ENCODE peak calls at places on chromosomes 1 and 21, in four cellular contexts. M is kidney, G is GM23248, Q is ascending aorta. R is an unnamed sample.

GRCh38 chr1:29524285-29525065 is 288.2 kb downstream of the PTPRU start:
- DNase-seq in M (no peak), G (no peak), Q (no peak), R (peak)

GRCh38 chr1:156559797-156560112 is 12.6 kb downstream of the IQGAP3 start:
- DNase-seq in M (no peak), G (no peak), Q (no peak), R (no peak)

GRCh38 chr1:2234762-2235113 is 6.6 kb downstream of the SKI start:
- DNase-seq in M (peak), G (no peak), Q (no peak), R (peak)

GRCh38 chr1:109528296-109528695 is 11.4 kb upstream of the GPR61 start:
- DNase-seq in M (no peak), G (no peak), Q (no peak), R (no peak)

GRCh38 chr1:149888160-149888998 is 11.0 kb upstream of the BOLA1 start:
- DNase-seq in M (peak), G (peak), Q (peak), R (peak)

GRCh38 chr21:30990514-30991304 is 47.6 kb downstream of the KRTAP19-8 start:
- DNase-seq in M (no peak), G (no peak), Q (no peak), R (no peak)

GRCh38 chr1:64378826-64379225 is 91.1 kb upstream of the CACHD1 start:
- DNase-seq in M (no peak), G (no peak), Q (no peak), R (no peak)

GRCh38 chr1:54570161-54570560 is 22.1 kb downstream of the ACOT11 start:
- DNase-seq in M (peak), G (no peak), Q (no peak), R (no peak)

GRCh38 chr1:218377143-218377660 is 32.1 kb downstream of the TGFB2 start:
- DNase-seq in M (no peak), G (peak), Q (no peak), R (no peak)

GRCh38 chr1:165039996-165040395 is 316.5 kb downstream of the LMX1A start:
- DNase-seq in M (no peak), G (no peak), Q (no peak), R (no peak)

DNA sequence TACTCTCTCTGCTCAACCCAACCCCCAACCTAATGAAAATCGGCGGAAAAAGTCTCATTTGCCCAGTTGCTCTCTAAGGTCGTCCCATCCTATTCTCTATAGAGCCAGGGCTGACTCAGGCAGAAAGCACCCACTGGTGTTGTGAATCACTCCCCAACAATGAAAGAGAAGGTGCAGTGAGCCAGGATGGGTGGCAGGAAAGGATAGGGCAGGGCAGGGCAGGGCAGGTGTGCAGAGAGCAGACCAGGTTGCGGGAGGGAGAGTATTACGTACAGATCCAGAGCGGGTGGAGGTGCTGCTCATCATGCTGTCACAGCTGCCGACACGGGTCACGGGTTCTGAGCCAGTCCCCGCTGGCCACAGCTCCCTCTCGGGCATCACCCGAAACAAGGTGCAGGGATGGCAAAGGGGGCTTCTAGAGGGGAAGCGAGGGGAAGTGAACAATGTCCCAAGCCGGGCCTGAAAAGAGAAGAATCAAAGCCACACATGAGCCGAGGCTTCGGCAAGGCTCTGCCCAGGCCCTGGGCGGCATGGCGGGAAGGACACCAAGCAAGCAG is 5.3 kb downstream of the C1orf116 start:
- DNase-seq in M (peak), G (peak), Q (no peak), R (peak)
- H3K4me3 ChIP-seq in M (peak), G (no peak), Q (no peak), R (no peak)

DNA sequence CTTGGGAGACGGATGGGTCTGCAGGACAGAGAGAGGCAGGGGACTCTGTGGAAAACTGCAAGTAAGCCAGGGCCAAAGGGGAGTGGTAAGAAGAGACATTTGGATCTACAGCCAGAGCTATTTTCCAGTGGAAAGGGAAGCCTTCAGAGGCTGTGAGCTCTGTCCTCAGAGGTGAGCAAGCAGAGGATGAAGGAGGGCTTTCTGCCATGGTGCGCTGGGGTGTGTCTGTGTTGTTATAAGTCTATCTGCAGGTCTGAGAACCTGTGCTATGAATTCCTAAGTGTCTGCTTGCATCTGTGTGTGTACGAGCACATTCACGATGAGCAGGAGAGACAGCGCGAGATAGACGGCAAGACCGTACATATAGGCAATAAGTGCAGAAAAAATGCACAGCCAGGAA is 26.9 kb downstream of the DMBX1 start:
- DNase-seq in M (no peak), G (no peak), Q (no peak), R (no peak)
- H3K4me3 ChIP-seq in M (no peak), G (no peak), Q (no peak), R (no peak)

DNA sequence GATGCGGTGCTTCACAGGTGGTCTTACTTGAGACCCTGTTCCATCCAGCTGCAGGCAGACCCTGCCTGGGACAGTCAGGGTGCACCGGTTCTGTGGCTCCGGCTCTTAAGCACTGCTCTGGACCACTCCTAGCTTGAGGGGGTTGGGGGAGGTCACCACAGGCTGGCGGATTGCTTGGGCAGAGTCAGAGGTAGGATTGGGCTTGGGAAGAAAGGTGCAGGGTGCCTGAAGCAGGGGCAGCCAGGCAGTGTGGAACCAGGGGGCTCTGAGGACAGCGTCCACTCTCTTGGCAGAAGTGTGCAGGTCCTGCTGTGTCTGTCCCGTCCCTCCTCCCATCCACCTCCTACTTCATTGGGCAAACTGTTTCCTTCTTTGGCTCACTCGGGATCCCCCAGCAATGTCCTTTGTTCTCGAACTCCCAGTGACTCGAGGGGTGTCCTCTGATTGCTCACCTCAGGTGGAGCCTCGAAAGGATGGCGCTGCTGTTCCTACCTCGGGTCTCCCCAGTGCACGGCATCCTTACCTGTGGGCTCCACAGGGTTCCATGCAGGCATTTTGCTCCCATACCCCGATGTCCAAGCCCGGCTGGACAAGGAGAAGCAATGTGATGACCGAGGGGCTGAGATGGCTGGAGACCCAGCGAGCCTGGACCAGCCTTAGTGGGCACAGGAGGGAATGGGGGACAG is 1.8 kb downstream of the PDXK start:
- DNase-seq in M (no peak), G (no peak), Q (no peak), R (no peak)
- H3K4me3 ChIP-seq in M (peak), G (peak), Q (peak), R (no peak)

DNA sequence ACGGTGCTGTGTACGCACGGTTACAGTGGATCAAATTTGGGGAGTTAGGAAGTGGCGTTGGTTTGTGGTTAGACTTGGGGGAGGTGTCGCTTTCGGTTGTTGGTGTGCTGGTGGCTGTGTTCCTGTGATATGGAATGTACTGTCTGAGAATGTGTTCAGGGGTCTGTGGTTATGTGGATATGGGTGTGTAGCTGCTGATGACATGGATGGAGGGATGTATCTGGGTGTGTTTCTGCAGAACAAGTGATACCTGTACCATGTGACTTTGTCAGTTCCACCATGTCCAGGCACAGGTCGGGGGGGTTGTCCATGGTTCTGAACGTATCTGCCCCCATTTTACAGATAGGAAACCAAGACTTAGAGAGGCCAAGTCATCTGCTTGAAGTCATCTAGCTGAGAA is 22.7 kb downstream of the PAX7 start:
- DNase-seq in M (no peak), G (no peak), Q (no peak), R (no peak)
- H3K4me3 ChIP-seq in M (no peak), G (no peak), Q (no peak), R (no peak)

GRCh38 chr21:42424848-42425602 is 21.3 kb downstream of the UBASH3A start:
- DNase-seq in M (peak), G (no peak), Q (no peak), R (no peak)

GRCh38 chr21:42421018-42421793 is 17.5 kb downstream of the UBASH3A start:
- DNase-seq in M (no peak), G (no peak), Q (no peak), R (no peak)

GRCh38 chr21:42425603-42425985 is 21.9 kb downstream of the UBASH3A start:
- DNase-seq in M (no peak), G (no peak), Q (no peak), R (no peak)

GRCh38 chr21:42423685-42424084 is 20.0 kb downstream of the UBASH3A start:
- DNase-seq in M (no peak), G (no peak), Q (no peak), R (no peak)

DNA sequence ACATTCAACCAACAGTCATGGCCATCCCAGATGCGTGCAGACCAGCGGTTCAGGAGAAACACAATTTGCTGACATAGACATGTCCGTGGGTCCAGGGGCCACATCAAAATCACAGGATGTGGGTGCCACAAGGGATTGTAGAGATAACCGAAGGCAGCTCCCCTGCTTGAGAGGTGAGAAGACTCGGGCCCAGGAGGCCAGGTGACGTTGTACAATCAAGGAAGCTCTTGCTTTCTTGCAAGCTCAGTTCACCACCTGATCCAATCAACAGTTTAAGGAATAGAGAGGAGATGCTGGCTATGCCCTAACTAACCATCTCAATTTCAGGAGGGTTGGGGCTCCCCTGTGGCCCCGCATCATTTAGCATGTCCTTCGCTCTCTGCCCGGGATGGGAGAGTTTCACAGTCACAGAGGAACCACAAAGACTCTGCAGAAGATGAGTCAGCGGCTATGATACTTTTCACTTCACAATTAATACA is 19.5 kb downstream of the UBASH3A start:
- DNase-seq in M (peak), G (no peak), Q (no peak), R (peak)
- H3K4me3 ChIP-seq in M (no peak), G (no peak), Q (no peak), R (no peak)

DNA sequence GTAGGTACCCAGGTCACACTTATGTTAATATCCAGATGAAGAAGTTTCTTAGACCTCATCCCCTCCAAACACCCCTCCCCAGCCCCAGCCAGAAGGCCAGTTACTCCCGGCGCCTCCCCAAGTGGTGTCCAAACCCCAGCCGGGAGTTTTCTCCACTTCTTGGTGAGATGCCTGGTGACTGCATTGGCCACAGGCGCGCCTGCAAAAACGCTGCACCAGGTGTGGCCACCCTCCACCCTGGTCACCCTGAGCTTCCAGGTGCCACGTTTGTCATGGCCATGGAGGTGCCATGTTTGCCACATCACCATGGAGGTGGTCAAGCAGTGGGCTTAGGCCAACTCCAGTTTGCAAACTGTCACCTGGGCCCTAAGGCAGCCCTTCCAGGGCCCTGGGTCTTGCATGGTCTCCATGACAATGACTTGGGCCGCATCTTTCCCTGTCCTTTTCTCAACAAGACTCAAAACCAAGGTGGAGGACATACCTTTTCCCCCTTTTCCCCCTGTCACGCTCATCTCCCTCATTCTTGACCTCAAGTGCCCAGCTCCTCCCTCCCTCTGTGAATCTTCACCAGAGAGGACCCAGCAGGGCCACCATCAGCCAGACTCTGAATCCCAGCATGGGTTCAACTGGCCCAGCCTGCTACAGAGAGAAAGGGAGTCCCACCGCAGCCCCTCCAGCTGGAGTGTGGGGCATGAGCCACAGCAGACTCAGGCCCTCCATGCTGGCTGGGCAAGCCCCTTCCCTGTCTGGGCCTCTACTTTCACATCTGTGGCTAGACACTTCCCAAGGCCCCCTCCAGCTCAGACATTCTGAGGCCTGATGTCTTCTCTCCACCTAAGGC is 125.9 kb upstream of the ZBTB40 start:
- DNase-seq in M (peak), G (no peak), Q (no peak), R (peak)
- H3K4me3 ChIP-seq in M (no peak), G (no peak), Q (no peak), R (no peak)

GRCh38 chr1:221562542-221563475 is 179.1 kb downstream of the DUSP10 start:
- DNase-seq in M (peak), G (no peak), Q (no peak), R (no peak)
- H3K4me3 ChIP-seq in M (no peak), G (no peak), Q (no peak), R (no peak)

DNA sequence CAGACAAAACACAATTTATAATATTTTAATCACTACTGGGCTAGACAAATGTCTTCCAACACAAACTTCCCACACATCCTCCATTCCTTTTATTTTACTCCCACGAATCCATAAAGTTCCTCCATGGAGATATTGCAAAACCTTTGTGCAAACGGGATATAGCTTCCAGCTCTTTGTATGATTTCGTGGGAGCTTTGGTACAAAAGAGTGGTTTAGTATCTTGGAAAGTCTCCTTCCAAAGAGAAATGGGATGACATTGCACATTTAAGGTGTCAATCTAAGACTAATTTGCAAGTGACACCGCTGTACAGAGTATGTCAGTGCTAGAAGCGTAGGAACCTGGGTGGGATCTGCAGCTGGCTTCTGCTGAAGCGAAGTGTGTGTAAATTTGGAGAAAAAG is 455.2 kb upstream of the RUNX1 start:
- DNase-seq in M (no peak), G (no peak), Q (no peak), R (no peak)
- H3K4me3 ChIP-seq in M (no peak), G (no peak), Q (no peak), R (no peak)

GRCh38 chr1:151494741-151495281 is 16.4 kb upstream of the CGN start:
- DNase-seq in M (no peak), G (peak), Q (no peak), R (no peak)
- H3K4me3 ChIP-seq in M (no peak), G (no peak), Q (no peak), R (no peak)

R was measured in lower leg skin.